ENCODE peak calls at places on chromosome 2, in seven cellular contexts. D is dermis microvascular lymphatic vessel endothelial cell; G is fibroblast of the conjunctiva; P is COR-L47; I is progenitor cell of endocrine pancreas; S is GOT3; M is activated T-helper 1 cell treated with anti-CD3 and anti-CD28 coated beads, Interleukin-2, amount 50 U/mL, for 16 hours. A is an unnamed sample.

GRCh38 chr2:181847729-181848128 is 43.8 kb upstream of the ITPRID2 start:
- DNase-seq in P (no peak), D (no peak), M (no peak), S (no peak), G (no peak), I (no peak), A (no peak)

GRCh38 chr2:30978854-30979253 is 159.4 kb downstream of the GALNT14 start:
- DNase-seq in G (no peak), P (no peak), I (no peak), S (no peak), M (no peak), D (no peak), A (no peak)

GRCh38 chr2:145114726-145115125 is 594.8 kb upstream of the ZEB2 start:
- DNase-seq in M (no peak), D (peak), P (no peak), I (no peak), G (no peak), S (no peak), A (no peak)

GRCh38 chr2:164803772-164804466 is 37.7 kb downstream of the COBLL1 start:
- DNase-seq in G (no peak), S (no peak), P (no peak), I (no peak), M (no peak), D (no peak), A (no peak)

GRCh38 chr2:47274054-47274779 is 119.1 kb upstream of the STPG4 start:
- DNase-seq in P (no peak), I (no peak), M (no peak), S (no peak), G (peak), D (peak), A (no peak)

GRCh38 chr2:160701822-160702221 is 208.2 kb upstream of the RBMS1 start:
- DNase-seq in G (no peak), D (no peak), P (no peak), S (no peak), I (no peak), M (no peak), A (no peak)

GRCh38 chr2:191226196-191226595 is 19.0 kb upstream of the MYO1B start:
- DNase-seq in I (no peak), P (no peak), S (no peak), D (no peak), M (no peak), G (no peak), A (no peak)

GRCh38 chr2:199457147-199458016 is at the start of gene SATB2:
- DNase-seq in S (no peak), I (peak), P (peak), D (peak), M (no peak), G (no peak), A (no peak)

GRCh38 chr2:235070063-235070706 is 118.4 kb downstream of the SH3BP4 start:
- DNase-seq in D (peak), G (no peak), P (no peak), M (no peak), S (no peak), I (no peak), A (no peak)

GRCh38 chr2:237558918-237559645 is 7.3 kb upstream of the PRLH start:
- DNase-seq in S (no peak), M (no peak), G (peak), P (peak), D (peak), I (no peak), A (no peak)

GRCh38 chr2:134107402-134107801 is 146.5 kb upstream of the MGAT5 start:
- DNase-seq in P (no peak), D (no peak), G (no peak), M (no peak), I (no peak), S (no peak), A (no peak)

GRCh38 chr2:143469323-143469722 is 340.1 kb downstream of the ARHGAP15 start:
- DNase-seq in M (no peak), G (no peak), S (no peak), I (no peak), P (no peak), D (no peak), A (no peak)

GRCh38 chr2:196268538-196269338 is 97.4 kb upstream of the STK17B start:
- DNase-seq in S (no peak), P (no peak), I (no peak), M (no peak), D (peak), G (no peak), A (no peak)

GRCh38 chr2:237327191-237327590 is 86.8 kb downstream of the COL6A3 start:
- DNase-seq in I (no peak), S (no peak), P (no peak), G (no peak), D (no peak), M (no peak), A (no peak)

GRCh38 chr2:168705534-168706470 is 96.6 kb upstream of the NOSTRIN start:
- DNase-seq in P (no peak), S (no peak), I (no peak), D (peak), G (peak), M (no peak), A (no peak)

GRCh38 chr2:215888680-215889079 is 124.7 kb downstream of the MREG start:
- DNase-seq in M (no peak), D (peak), P (no peak), G (no peak), I (no peak), S (no peak), A (no peak)